ENCODE peak calls at places on chromosomes 6 and 20, in eight cellular contexts. S is RWPE2, T is AG09319, D is GM12865, N is adrenal gland, L is neural crest cell, B is nephron progenitor cell, G is B cell. O is an unnamed sample.

GRCh38 chr6:31402324-31403282 is 792 bp upstream of the MICA start:
- DNase-seq in G (peak), T (no peak), S (no peak), N (peak), L (no peak), D (peak), B (no peak), O (peak)

GRCh38 chr6:123616942-123617341 is 19.8 kb downstream of the TRDN start:
- DNase-seq in B (no peak), D (no peak), L (no peak), G (no peak), N (no peak), T (no peak), S (no peak), O (no peak)

GRCh38 chr6:88428068-88428467 is 261.9 kb upstream of the CNR1 start:
- DNase-seq in G (no peak), D (no peak), T (no peak), S (no peak), B (no peak), N (no peak), L (no peak), O (no peak)

GRCh38 chr6:111850288-111850937 is 22.8 kb downstream of the FYN start:
- DNase-seq in L (no peak), G (no peak), N (no peak), T (no peak), B (no peak), S (no peak), D (peak), O (peak)

GRCh38 chr6:33747823-33748222 is 1.1 kb upstream of the IP6K3 start:
- DNase-seq in D (no peak), S (no peak), N (no peak), L (no peak), G (no peak), B (no peak), T (no peak), O (no peak)

GRCh38 chr20:64188682-64189529 is 24.7 kb downstream of the MYT1 start:
- DNase-seq in G (no peak), S (no peak), D (no peak), L (peak), T (no peak), B (no peak), N (peak), O (no peak)

GRCh38 chr6:156309017-156309416 is 468.2 kb upstream of the ARID1B start:
- DNase-seq in S (no peak), G (no peak), N (no peak), B (no peak), L (no peak), T (no peak), D (no peak), O (no peak)

GRCh38 chr6:43547202-43547601 is 28.6 kb downstream of the XPO5 start:
- DNase-seq in L (no peak), S (no peak), G (no peak), T (no peak), D (no peak), B (no peak), N (no peak), O (peak)

GRCh38 chr6:163054641-163055040 is 326.9 kb downstream of the PACRG start:
- DNase-seq in D (no peak), T (no peak), B (no peak), G (no peak), S (no peak), N (no peak), L (no peak), O (no peak)

GRCh38 chr6:97068211-97068610 is 143.7 kb downstream of the KLHL32 start:
- DNase-seq in T (no peak), B (peak), G (no peak), N (no peak), L (peak), D (peak), S (no peak), O (no peak)

GRCh38 chr6:132133734-132134490 is 182.7 kb upstream of the CCN2 start:
- DNase-seq in N (no peak), B (no peak), S (no peak), G (peak), T (no peak), L (no peak), D (no peak), O (no peak)

GRCh38 chr6:13702809-13703302 is 8.8 kb downstream of the RANBP9 start:
- DNase-seq in B (no peak), D (no peak), G (no peak), T (no peak), L (no peak), N (no peak), S (no peak), O (peak)

GRCh38 chr6:80976336-80976735 is 776.1 kb downstream of the TENT5A start:
- DNase-seq in S (no peak), D (no peak), G (no peak), B (no peak), N (no peak), L (no peak), T (no peak), O (no peak)

GRCh38 chr6:89148016-89148750 is 2.3 kb downstream of the PM20D2 start:
- DNase-seq in L (no peak), D (no peak), G (no peak), B (no peak), T (no peak), S (no peak), N (no peak), O (no peak)

GRCh38 chr20:44640522-44640921 is 11.0 kb downstream of the ADA start:
- DNase-seq in L (no peak), B (no peak), S (no peak), N (no peak), T (no peak), G (no peak), D (no peak), O (no peak)

DNA sequence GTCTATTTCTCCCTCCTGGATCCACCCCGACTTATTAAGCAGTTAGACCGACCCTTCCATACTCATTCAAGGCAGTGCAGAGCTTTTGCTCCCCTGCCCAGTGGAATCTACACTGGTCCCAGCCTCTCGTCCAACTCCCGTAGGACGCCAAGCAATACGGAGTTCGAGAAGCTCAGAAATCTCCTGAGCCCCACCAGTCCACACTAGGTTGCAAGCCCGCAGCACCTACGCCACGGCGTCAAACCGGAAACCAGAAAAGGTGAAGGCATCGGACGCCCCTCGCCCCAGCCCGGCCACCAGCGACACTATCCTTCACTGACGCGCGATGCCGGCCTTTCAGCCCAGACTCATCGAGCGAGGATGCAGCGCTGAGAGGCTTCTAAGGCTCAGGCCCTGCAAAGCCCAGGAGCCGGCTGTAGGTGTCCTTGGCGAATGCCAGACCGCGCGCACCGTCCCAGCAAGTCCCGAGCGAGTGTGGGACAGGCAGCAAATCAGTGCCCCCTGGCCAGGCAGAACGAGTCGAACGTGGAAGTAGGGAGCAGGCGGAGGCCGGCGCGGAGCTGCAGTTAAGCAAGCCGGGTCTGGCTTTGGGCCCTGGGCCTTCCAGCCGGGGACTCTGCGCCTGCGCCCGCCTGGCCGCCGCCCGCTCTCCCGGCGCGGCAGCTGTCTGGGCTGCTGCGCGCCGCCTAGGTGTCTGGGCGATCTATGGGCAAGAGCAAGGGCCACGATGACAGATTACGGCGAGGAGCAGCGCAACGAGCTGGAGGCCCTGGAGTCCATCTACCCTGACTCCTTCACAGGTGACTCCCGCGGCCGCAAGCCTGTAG is at the start of gene RWDD1:
- DNase-seq in B (peak), G (peak), L (peak), T (peak), D (peak), S (peak), N (peak), O (peak)
- TF ChIP-seq CTCF in B (no peak), G (no peak), L (no peak), T (no peak), D (no peak), S (no peak), N (peak), O (no peak)

DNA sequence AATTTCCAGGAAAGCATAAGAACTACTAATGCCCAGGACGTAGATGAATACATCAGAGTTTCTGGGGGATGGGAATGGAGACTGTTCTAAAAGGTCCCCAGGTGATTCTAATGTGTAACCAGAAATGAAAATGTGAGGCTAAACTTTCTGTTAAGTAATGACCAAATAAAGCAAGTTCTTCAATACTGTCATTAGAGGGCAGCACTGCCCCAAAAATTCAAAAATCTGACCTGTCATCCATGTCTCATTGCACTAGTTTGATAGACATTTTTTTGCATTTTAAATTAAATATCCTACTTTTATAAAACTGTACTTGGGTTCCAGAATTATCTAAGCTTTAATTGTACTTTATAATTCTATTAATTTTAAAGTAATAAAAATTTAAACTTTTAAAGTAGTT is 94.9 kb downstream of the RFX6 start:
- DNase-seq in G (no peak), N (peak), B (peak), D (peak), L (peak), S (no peak), T (no peak), O (peak)
- TF ChIP-seq CTCF in G (peak), N (peak), B (peak), D (peak), L (peak), S (peak), T (peak), O (peak)

DNA sequence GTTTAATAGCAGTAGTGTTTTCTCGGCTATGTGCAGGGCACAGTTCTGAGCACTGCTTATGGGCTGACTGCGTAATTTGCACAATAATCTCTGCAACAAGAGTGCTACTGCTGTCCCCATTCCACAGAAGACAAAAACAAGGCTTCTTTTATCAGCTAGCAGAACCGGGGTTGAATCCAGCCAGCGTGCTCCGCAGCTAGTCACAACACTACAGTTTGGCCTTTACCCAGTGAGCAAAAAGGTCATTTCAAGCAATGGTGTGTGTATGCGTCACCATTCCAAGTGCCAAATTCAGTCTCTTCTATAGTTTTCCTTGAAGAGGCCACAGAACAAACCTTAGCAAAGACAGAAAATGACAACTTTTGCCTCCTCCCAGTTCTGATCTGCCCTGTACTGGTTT is 61.1 kb downstream of the LRFN2 start:
- DNase-seq in N (peak), T (no peak), D (no peak), B (no peak), L (no peak), G (no peak), S (no peak), O (no peak)
- TF ChIP-seq CTCF in N (no peak), T (no peak), D (no peak), B (no peak), L (no peak), G (no peak), S (no peak), O (no peak)

DNA sequence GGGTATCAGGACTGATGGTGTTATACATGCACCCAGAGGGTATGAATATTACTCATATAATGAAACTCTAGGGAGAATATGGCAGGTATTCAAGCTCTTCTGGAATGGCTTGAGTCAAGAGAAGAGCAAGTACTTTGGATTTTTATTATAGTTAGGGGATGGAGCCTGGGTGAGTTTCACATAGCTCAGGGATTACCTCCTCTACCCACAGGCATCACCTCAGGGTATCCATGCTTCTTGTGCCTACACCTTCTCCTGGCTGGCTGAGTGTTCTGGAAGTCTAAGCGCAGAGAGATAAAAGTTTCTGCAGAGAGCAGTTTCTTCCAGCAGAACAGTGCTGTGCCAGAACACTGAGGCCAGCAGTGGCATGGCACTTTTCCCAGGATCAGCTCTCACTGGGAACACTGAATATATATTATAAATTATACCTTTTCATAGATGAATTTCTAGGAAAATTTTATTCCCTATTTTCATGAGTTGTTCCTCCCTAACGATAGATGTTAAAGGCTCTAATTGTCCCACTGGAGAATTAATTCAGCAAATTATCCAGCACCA is 199.7 kb upstream of the KCNQ5 start:
- DNase-seq in B (no peak), D (no peak), L (no peak), S (no peak), T (no peak), N (no peak), G (no peak), O (no peak)
- TF ChIP-seq CTCF in B (no peak), D (no peak), L (no peak), S (no peak), T (no peak), N (no peak), G (no peak), O (no peak)

GRCh38 chr6:29755295-29755871 is 32.1 kb downstream of the HLA-F start:
- DNase-seq in N (no peak), G (no peak), L (no peak), T (no peak), S (no peak), D (no peak), B (no peak), O (no peak)

GRCh38 chr6:29752451-29753308 is 29.4 kb downstream of the HLA-F start:
- DNase-seq in N (peak), T (peak), L (peak), B (peak), S (peak), G (peak), D (peak), O (peak)

GRCh38 chr6:29751480-29751879 is 28.2 kb downstream of the HLA-F start:
- DNase-seq in T (no peak), B (no peak), N (no peak), G (no peak), S (no peak), L (no peak), D (no peak), O (no peak)

GRCh38 chr6:29750709-29751108 is 27.5 kb downstream of the HLA-F start:
- DNase-seq in L (no peak), S (no peak), N (no peak), G (no peak), D (no peak), B (no peak), T (no peak), O (no peak)

GRCh38 chr6:29753309-29753644 is 30.0 kb downstream of the HLA-F start:
- DNase-seq in N (no peak), B (no peak), S (no peak), G (no peak), D (no peak), L (no peak), T (no peak), O (no peak)
- TF ChIP-seq CTCF in N (no peak), B (peak), S (peak), G (peak), D (no peak), L (no peak), T (no peak), O (no peak)

O was measured in GM10248.